ENCODE peak calls at places on chromosomes 6 and 20, in five cellular contexts. M, O, C, G and L are unnamed samples.

GRCh38 chr6:11215773-11216172 is 16.7 kb downstream of the NEDD9 start:
- DNase-seq in M (no peak), O (no peak), C (no peak), G (no peak), L (no peak)

GRCh38 chr6:2412731-2413130 is 167.3 kb upstream of the GMDS start:
- DNase-seq in M (no peak), O (peak; percentile 87), C (no peak), G (no peak), L (peak; percentile 28)

GRCh38 chr6:17472653-17473183 is 79.3 kb downstream of the CAP2 start:
- DNase-seq in M (no peak), O (peak; percentile 18), C (no peak), G (no peak), L (no peak)

GRCh38 chr20:3430376-3431069 is 23.1 kb upstream of the DNAAF9 start:
- DNase-seq in M (no peak), O (no peak), C (peak; percentile 79), G (no peak), L (no peak)

GRCh38 chr20:21096321-21097043 is 9.7 kb downstream of the LINC00237 start:
- DNase-seq in M (no peak), O (peak; percentile 13), C (peak; percentile 52), G (no peak), L (no peak)

GRCh38 chr20:63896136-63896890 is 1.4 kb downstream of the DNAJC5 start:
- DNase-seq in M (no peak), O (no peak), C (peak; percentile 78), G (no peak), L (no peak)

GRCh38 chr6:163324928-163325784 is 89.4 kb upstream of the QKI start:
- DNase-seq in M (peak; percentile 55), O (peak; percentile 36), C (no peak), G (no peak), L (no peak)

GRCh38 chr6:25676775-25677174 is 24.8 kb downstream of the SCGN start:
- DNase-seq in M (no peak), O (no peak), C (no peak), G (no peak), L (no peak)

GRCh38 chr20:57211949-57212889 is 54.2 kb downstream of the BMP7 start:
- DNase-seq in M (peak; percentile 57), O (peak; percentile 85), C (no peak), G (peak; percentile 73), L (no peak)

GRCh38 chr6:40038626-40039025 is 104.4 kb upstream of the MOCS1 start:
- DNase-seq in M (no peak), O (no peak), C (no peak), G (no peak), L (no peak)

GRCh38 chr6:11374036-11375010 is 141.9 kb upstream of the NEDD9 start:
- DNase-seq in M (no peak), O (no peak), C (peak; percentile 92), G (no peak), L (no peak)

GRCh38 chr6:80639243-80639642 is 532.8 kb downstream of the BCKDHB start:
- DNase-seq in M (no peak), O (no peak), C (no peak), G (no peak), L (no peak)

GRCh38 chr6:132725947-132726607 is 12.2 kb upstream of the VNN1 start:
- DNase-seq in M (no peak), O (no peak), C (peak; percentile 34), G (no peak), L (no peak)

GRCh38 chr6:11231564-11232176 is 798 bp downstream of the NEDD9 start:
- DNase-seq in M (no peak), O (no peak), C (no peak), G (no peak), L (no peak)

GRCh38 chr20:667351-668034 is 8.1 kb downstream of the SCRT2 start:
- DNase-seq in M (peak; percentile 60), O (peak; percentile 22), C (peak; percentile 57), G (no peak), L (no peak)

GRCh38 chr6:47669684-47670515 is 28.5 kb upstream of the ADGRF4 start:
- DNase-seq in M (no peak), O (peak; percentile 17), C (no peak), G (no peak), L (no peak)

GRCh38 chr20:58078741-58079522 is 149.5 kb downstream of the ANKRD60 start:
- DNase-seq in M (no peak), O (peak; percentile 46), C (no peak), G (no peak), L (no peak)

GRCh38 chr20:50913976-50914375 is 17.3 kb downstream of the ADNP start:
- DNase-seq in M (no peak), O (peak; percentile 78), C (peak; percentile 61), G (no peak), L (no peak)

GRCh38 chr20:10537850-10538480 is 102.9 kb downstream of the SLX4IP start:
- DNase-seq in M (no peak), O (peak; percentile 74), C (no peak), G (no peak), L (no peak)

GRCh38 chr6:14758421-14759043 is 487.3 kb upstream of the JARID2 start:
- DNase-seq in M (no peak), O (no peak), C (no peak), G (no peak), L (no peak)

GRCh38 chr6:129672883-129673631 is 36.9 kb downstream of the ARHGAP18 start:
- DNase-seq in M (no peak), O (peak; percentile 70), C (peak; percentile 84), G (no peak), L (peak; percentile 38)

GRCh38 chr20:13105864-13106457 is 97.2 kb downstream of the SPTLC3 start:
- DNase-seq in M (no peak), O (peak; percentile 4), C (peak; percentile 38), G (no peak), L (no peak)

GRCh38 chr6:13431861-13432465 is 55.4 kb downstream of the GFOD1 start:
- DNase-seq in M (no peak), O (peak; percentile 18), C (peak; percentile 77), G (no peak), L (no peak)

GRCh38 chr20:48190757-48191156 is 405.5 kb upstream of the SULF2 start:
- DNase-seq in M (no peak), O (no peak), C (no peak), G (no peak), L (no peak)

GRCh38 chr20:11204926-11205768 is 531.3 kb upstream of the JAG1 start:
- DNase-seq in M (no peak), O (peak; percentile 67), C (peak; percentile 73), G (peak; percentile 38), L (no peak)

GRCh38 chr6:90160013-90160412 is 136.6 kb downstream of the BACH2 start:
- DNase-seq in M (no peak), O (no peak), C (no peak), G (no peak), L (no peak)

GRCh38 chr6:36666726-36667591 is 11.6 kb upstream of the CDKN1A start:
- DNase-seq in M (peak; percentile 78), O (peak; percentile 93), C (peak; percentile 95), G (peak; percentile 80), L (peak; percentile 57)

GRCh38 chr6:7673063-7673536 is 52.8 kb upstream of the BMP6 start:
- DNase-seq in M (no peak), O (peak; percentile 3), C (peak; percentile 24), G (peak; percentile 19), L (peak; percentile 40)
- TF ChIP-seq CTCF in M (no peak), O (peak; percentile 12), C (no peak), G (no peak), L (peak; percentile 8)

DNA sequence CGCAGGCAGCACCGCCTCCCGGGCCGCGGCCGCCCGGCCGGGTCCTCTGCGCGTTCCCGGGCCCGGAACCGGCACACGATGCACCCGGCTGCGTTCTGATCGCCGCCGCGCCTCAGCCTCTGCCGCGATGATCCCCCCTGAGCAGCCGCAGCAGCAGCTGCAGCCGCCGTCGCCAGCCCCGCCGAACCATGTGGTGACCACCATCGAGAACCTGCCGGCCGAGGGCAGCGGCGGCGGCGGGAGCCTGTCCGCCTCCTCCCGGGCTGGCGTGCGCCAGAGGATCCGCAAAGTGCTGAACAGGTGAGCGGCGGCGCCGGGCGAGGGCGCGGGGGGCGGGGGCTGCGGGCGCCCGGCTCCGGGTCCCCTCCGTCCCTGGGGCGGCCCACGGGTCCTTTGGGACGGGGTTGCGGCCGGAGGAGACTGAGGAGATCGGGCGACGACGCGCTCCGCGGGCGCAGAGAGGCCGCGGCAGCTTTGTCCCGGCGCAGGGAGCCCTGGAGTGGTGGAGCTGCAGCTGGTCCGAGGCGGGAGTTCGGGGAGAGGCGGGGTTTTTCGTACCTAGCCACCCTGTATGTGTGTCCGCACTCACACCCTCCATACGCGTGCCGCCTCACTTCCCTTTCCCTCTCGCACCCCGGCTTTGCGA is 659 bp downstream of the SLC35F1 start:
- DNase-seq in M (peak; percentile 38), O (no peak), C (no peak), G (no peak), L (no peak)
- H3K4me3 ChIP-seq in M (peak overlapping the region; percentile 81), O (peak overlapping the region; percentile 57), C (no peak overlapping the region), G (peak overlapping the region; percentile 52), L (peak overlapping the region; percentile 20)

DNA sequence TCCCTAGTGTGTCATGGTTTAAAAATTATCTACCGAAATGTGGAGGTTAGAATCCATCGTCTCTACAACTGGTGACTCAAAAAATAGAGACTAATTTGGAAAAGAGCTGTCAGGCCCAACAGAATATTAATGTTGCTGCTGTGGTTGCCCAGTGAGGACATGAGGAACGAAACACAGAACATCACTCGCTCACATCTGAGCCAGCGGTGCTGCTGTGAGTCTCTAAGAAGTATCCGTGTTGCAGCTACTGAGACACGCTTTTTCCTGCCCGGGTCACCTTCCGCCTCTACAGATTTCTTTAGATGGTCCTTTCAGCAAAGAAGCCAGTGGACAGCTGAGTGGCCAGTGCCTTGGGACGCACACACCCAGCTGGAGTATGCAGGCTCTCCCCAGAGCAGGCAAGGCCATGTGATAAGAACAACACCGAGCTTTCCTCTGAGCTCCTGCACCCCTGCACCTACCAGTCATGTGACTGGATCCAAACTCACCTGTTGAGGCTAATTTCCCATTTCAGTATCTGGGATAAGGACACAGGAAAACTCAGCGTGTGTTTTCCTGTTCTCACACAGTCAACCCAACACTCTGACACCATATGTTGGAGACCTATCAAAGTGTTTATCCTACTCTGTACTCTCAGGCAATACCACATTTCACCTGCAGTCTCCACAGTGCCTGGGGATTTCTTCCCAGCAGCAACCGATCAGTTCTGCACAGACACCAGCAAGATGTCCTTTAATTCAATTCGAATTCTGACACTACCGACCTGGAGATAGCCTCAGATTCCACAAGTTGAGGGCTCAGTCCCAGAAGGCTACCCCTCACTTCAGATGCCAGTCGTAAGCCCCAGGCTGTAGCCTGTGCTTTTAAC is 119.0 kb upstream of the RPS6KA2 start:
- DNase-seq in M (no peak), O (no peak), C (no peak), G (no peak), L (no peak)
- TF ChIP-seq CTCF in M (no peak), O (peak; percentile 15), C (no peak), G (no peak), L (no peak)

GRCh38 chr6:159170999-159171712 is 2.0 kb downstream of the FNDC1 start:
- DNase-seq in M (no peak), O (peak; percentile 84), C (no peak), G (no peak), L (no peak)
- H3K4me3 ChIP-seq in M (no peak overlapping the region), O (no peak overlapping the region), C (no peak overlapping the region), G (no peak overlapping the region), L (peak overlapping the region; percentile 16)